ENCODE peak calls at places on chromosomes 11 and 22, in nine cellular contexts. H is pancreas; R is CD8-positive, alpha-beta T cell; C is H9; G is colonic mucosa; N is GM10248; Z is GM12864; D is psoas muscle; P is MCF 10A. X is an unnamed sample.

GRCh38 chr11:127340438-127340837 is 339.9 kb upstream of the KIRREL3 start:
- DNase-seq in C (no peak), D (no peak), Z (no peak), H (no peak), P (no peak), N (no peak), G (no peak), R (no peak), X (no peak)

GRCh38 chr11:85752890-85753581 is 57.9 kb downstream of the SYTL2 start:
- DNase-seq in N (no peak), D (no peak), P (no peak), C (no peak), Z (no peak), G (peak), R (peak), H (no peak), X (peak)

GRCh38 chr11:63866211-63866610 is 27.3 kb downstream of the MARK2 start:
- DNase-seq in C (no peak), N (peak), D (peak), R (peak), P (peak), G (peak), H (no peak), Z (peak), X (peak)

GRCh38 chr11:64286801-64287159 is 1.1 kb downstream of the GPR137 start:
- DNase-seq in N (no peak), P (no peak), H (no peak), C (no peak), R (no peak), G (no peak), D (no peak), Z (no peak), X (no peak)

GRCh38 chr11:2775626-2776350 is 76.0 kb upstream of the KCNQ1OT1 start:
- DNase-seq in C (no peak), R (no peak), P (no peak), D (peak), N (no peak), Z (no peak), G (peak), H (peak), X (no peak)

GRCh38 chr11:66545701-66546367 is at the start of gene ZDHHC24:
- DNase-seq in H (peak), D (peak), P (peak), C (peak), N (peak), R (peak), Z (peak), G (peak), X (peak)

GRCh38 chr11:111598546-111598945 is 3.7 kb upstream of the SIK2 start:
- DNase-seq in C (no peak), N (no peak), P (peak), R (no peak), H (no peak), G (no peak), Z (no peak), D (no peak), X (no peak)

GRCh38 chr11:94938399-94939055 is 34.8 kb downstream of the CWC15 start:
- DNase-seq in D (peak), G (no peak), C (no peak), H (no peak), N (no peak), R (no peak), Z (no peak), P (peak), X (no peak)

GRCh38 chr11:100674212-100674611 is 12.9 kb upstream of the ARHGAP42 start:
- DNase-seq in H (no peak), Z (no peak), D (no peak), N (no peak), C (no peak), P (no peak), R (no peak), G (no peak), X (no peak)

GRCh38 chr11:34613462-34614183 is 7.3 kb upstream of the EHF start:
- DNase-seq in N (peak), H (no peak), C (no peak), Z (peak), D (no peak), P (no peak), G (peak), R (no peak), X (peak)

GRCh38 chr11:48019230-48019584 is 38.8 kb downstream of the PTPRJ start:
- DNase-seq in H (no peak), R (no peak), C (no peak), Z (no peak), P (no peak), D (no peak), G (no peak), N (no peak), X (no peak)

GRCh38 chr22:38572065-38572464 is 2.1 kb upstream of the DMC1 start:
- DNase-seq in H (no peak), R (no peak), C (no peak), N (peak), P (peak), G (peak), D (no peak), Z (no peak), X (no peak)

GRCh38 chr11:128146926-128147605 is 440.3 kb downstream of the ETS1 start:
- DNase-seq in N (no peak), D (no peak), C (no peak), Z (no peak), P (peak), H (no peak), G (no peak), R (no peak), X (no peak)

GRCh38 chr11:87453531-87454089 is 415.9 kb downstream of the TMEM135 start:
- DNase-seq in R (no peak), Z (no peak), C (no peak), H (no peak), G (no peak), N (no peak), P (no peak), D (no peak), X (no peak)

GRCh38 chr22:45238431-45239377 is 2.0 kb downstream of the KIAA0930 start:
- DNase-seq in C (no peak), G (no peak), D (no peak), R (no peak), H (no peak), Z (no peak), P (no peak), N (no peak), X (no peak)

GRCh38 chr22:35993048-35993714 is 35.4 kb downstream of the RBFOX2 start:
- DNase-seq in G (no peak), R (no peak), N (no peak), Z (no peak), C (no peak), H (no peak), D (no peak), P (no peak), X (no peak)

GRCh38 chr11:80443177-80443576 is 1002.3 kb upstream of the TENM4 start:
- DNase-seq in D (no peak), N (no peak), H (no peak), R (no peak), P (peak), G (no peak), Z (no peak), C (no peak), X (no peak)

GRCh38 chr11:19368726-19369364 is 128.1 kb upstream of the E2F8 start:
- DNase-seq in H (no peak), D (no peak), Z (no peak), R (no peak), G (no peak), N (no peak), P (no peak), C (no peak), X (no peak)

GRCh38 chr11:75450826-75451783 is 18.1 kb upstream of the KLHL35 start:
- DNase-seq in H (peak), Z (no peak), D (no peak), P (peak), G (no peak), N (peak), C (peak), R (no peak), X (no peak)

GRCh38 chr22:41564563-41564962 is 3.8 kb downstream of the CSDC2 start:
- DNase-seq in H (no peak), N (no peak), D (no peak), C (no peak), G (no peak), Z (no peak), P (peak), R (no peak), X (no peak)

GRCh38 chr11:61904539-61905048 is 12.8 kb downstream of the RAB3IL1 start:
- DNase-seq in P (no peak), Z (no peak), N (no peak), D (no peak), C (peak), H (peak), R (no peak), G (no peak), X (no peak)

GRCh38 chr22:39556970-39557811 is 13.4 kb upstream of the CACNA1I start:
- DNase-seq in D (no peak), N (no peak), H (no peak), Z (no peak), G (no peak), P (no peak), R (peak), C (no peak), X (no peak)

GRCh38 chr22:18078329-18079041 is 695 bp downstream of the PEX26 start:
- DNase-seq in D (peak), Z (no peak), R (no peak), C (peak), P (peak), N (peak), G (peak), H (peak), X (peak)

GRCh38 chr11:115361025-115361424 is 143.2 kb downstream of the CADM1 start:
- DNase-seq in P (no peak), D (no peak), Z (no peak), G (no peak), R (no peak), H (no peak), C (no peak), N (no peak), X (no peak)

GRCh38 chr22:20438066-20438677 is 547 bp upstream of the SCARF2 start:
- DNase-seq in N (no peak), C (peak), Z (no peak), G (no peak), H (no peak), R (no peak), D (peak), P (no peak), X (no peak)

GRCh38 chr22:17369553-17370035 is 334 bp downstream of the CECR2 start:
- DNase-seq in P (no peak), C (peak), G (no peak), H (peak), N (peak), D (peak), R (no peak), Z (no peak), X (peak)

GRCh38 chr11:109267293-109268095 is 154.5 kb upstream of the C11orf87 start:
- DNase-seq in Z (no peak), R (no peak), G (no peak), H (no peak), D (no peak), P (peak), C (no peak), N (no peak), X (peak)

GRCh38 chr11:94201004-94201465 is 72.4 kb downstream of the PANX1 start:
- DNase-seq in N (no peak), G (no peak), D (no peak), C (no peak), R (no peak), Z (no peak), P (no peak), H (no peak), X (no peak)

GRCh38 chr11:119341222-119342022 is 739 bp upstream of the C1QTNF5 start:
- DNase-seq in P (no peak), N (no peak), Z (no peak), D (no peak), C (peak), G (no peak), R (no peak), H (no peak), X (no peak)

GRCh38 chr11:69130586-69131566 is 24.9 kb upstream of the SMIM38 start:
- DNase-seq in C (peak), D (no peak), G (no peak), N (no peak), P (no peak), H (no peak), Z (no peak), R (no peak), X (no peak)

GRCh38 chr22:23744001-23744400 is 6.9 kb downstream of the ZNF70 start:
- DNase-seq in R (no peak), P (no peak), C (no peak), Z (no peak), G (no peak), N (no peak), H (no peak), D (no peak), X (no peak)

GRCh38 chr11:120622189-120622912 is 110.8 kb downstream of the GRIK4 start:
- DNase-seq in C (no peak), D (peak), Z (no peak), R (no peak), P (peak), N (no peak), H (no peak), G (no peak), X (peak)

GRCh38 chr11:13035711-13036110 is 26.6 kb downstream of the RASSF10 start:
- DNase-seq in C (no peak), H (no peak), Z (no peak), R (no peak), N (no peak), P (no peak), D (no peak), G (no peak), X (no peak)

GRCh38 chr11:38460429-38460828 is 1862.4 kb upstream of the RAG2 start:
- DNase-seq in C (no peak), G (no peak), N (no peak), P (peak), R (no peak), D (no peak), Z (no peak), H (no peak), X (no peak)

GRCh38 chr11:125404136-125404810 is 91.8 kb downstream of the FEZ1 start:
- DNase-seq in P (no peak), H (no peak), Z (no peak), C (peak), N (no peak), D (peak), G (no peak), R (no peak), X (no peak)

GRCh38 chr11:12696911-12697581 is 22.8 kb downstream of the TEAD1 start:
- DNase-seq in G (no peak), C (no peak), D (no peak), Z (no peak), H (no peak), R (no peak), P (peak), N (no peak), X (no peak)

DNA sequence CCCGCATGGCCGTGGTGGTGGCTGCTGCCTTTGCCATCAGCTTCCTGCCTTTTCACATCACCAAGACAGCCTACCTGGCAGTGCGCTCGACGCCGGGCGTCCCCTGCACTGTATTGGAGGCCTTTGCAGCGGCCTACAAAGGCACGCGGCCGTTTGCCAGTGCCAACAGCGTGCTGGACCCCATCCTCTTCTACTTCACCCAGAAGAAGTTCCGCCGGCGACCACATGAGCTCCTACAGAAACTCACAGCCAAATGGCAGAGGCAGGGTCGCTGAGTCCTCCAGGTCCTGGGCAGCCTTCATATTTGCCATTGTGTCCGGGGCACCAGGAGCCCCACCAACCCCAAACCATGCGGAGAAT is 10.9 kb upstream of the ARHGEF17 start:
- DNase-seq in P (no peak), H (no peak), D (peak), G (no peak), N (no peak), Z (no peak), R (no peak), C (no peak), X (no peak)
- TF ChIP-seq CTCF in P (no peak), H (no peak), D (no peak), G (no peak), N (no peak), Z (no peak), R (no peak), C (no peak), X (no peak)

GRCh38 chr11:68113986-68114385 is 7.2 kb downstream of the CHKA start:
- DNase-seq in D (no peak), R (no peak), H (no peak), C (peak), P (no peak), G (no peak), N (no peak), Z (no peak), X (no peak)
- TF ChIP-seq CTCF in D (no peak), R (no peak), H (no peak), C (no peak), P (no peak), G (no peak), N (no peak), Z (no peak), X (no peak)

DNA sequence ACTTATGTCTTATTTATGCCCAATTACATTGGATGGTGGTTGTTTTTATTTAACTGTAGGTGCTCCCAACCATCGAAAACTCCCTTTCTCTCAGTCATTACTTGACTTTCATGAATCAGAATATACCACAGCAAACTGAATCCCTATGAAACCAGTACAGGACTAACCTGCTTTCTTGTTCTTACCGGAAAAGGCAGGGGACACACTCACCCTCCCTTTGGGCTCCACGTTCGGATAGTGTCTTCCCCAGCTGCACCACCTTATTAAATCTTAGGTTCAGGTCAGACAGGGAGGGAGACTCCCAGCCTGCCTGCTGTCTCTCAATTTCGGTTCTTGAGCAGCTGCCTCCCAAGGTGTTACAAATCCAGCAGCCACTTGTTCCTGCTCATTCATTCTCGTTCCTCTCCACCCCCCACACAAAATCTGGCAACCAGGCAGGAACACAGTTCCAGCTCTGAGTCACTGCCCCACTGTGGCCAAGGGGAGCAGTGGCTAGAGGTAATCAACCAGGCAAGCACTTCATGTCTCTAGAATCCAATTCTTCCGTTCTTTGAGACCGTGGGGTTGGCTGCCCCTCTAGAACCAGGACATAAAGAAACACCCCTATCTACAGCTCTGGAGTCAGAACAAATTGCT is 133.0 kb downstream of the PLEKHA7 start:
- DNase-seq in H (peak), C (no peak), D (peak), P (peak), N (no peak), Z (no peak), G (no peak), R (no peak), X (no peak)
- TF ChIP-seq CTCF in H (no peak), C (peak), D (peak), P (no peak), N (no peak), Z (peak), G (no peak), R (no peak), X (no peak)

GRCh38 chr11:21343204-21343603 is 673.8 kb downstream of the NELL1 start:
- DNase-seq in C (no peak), D (no peak), R (no peak), N (no peak), Z (no peak), H (no peak), G (no peak), P (no peak), X (no peak)
- TF ChIP-seq CTCF in C (no peak), D (no peak), R (no peak), N (no peak), Z (no peak), H (no peak), G (no peak), P (no peak), X (no peak)

GRCh38 chr22:46267431-46268279 is at the start of gene TTC38:
- DNase-seq in R (peak), D (peak), H (peak), C (peak), G (peak), P (peak), N (peak), Z (no peak), X (peak)

GRCh38 chr22:46263208-46263575 is at the start of gene PKDREJ:
- DNase-seq in N (no peak), G (no peak), Z (no peak), D (peak), C (peak), R (no peak), H (peak), P (no peak), X (no peak)

GRCh38 chr22:46260038-46260437 is 3.1 kb downstream of the PKDREJ start:
- DNase-seq in Z (no peak), H (no peak), G (no peak), P (no peak), D (peak), C (no peak), N (no peak), R (no peak), X (no peak)

GRCh38 chr22:46259374-46259773 is 3.8 kb downstream of the PKDREJ start:
- DNase-seq in C (no peak), P (no peak), R (no peak), Z (no peak), D (peak), G (no peak), H (no peak), N (no peak), X (no peak)

GRCh38 chr22:46262449-46263207 is 515 bp downstream of the PKDREJ start:
- DNase-seq in Z (no peak), P (no peak), N (no peak), C (peak), D (peak), H (peak), R (no peak), G (peak), X (no peak)
- TF ChIP-seq CTCF in Z (no peak), P (no peak), N (no peak), C (peak), D (peak), H (no peak), R (no peak), G (no peak), X (no peak)

GRCh38 chr11:68121067-68121899 is at the start of gene CHKA:
- DNase-seq in R (peak), H (peak), Z (peak), P (peak), C (peak), N (peak), G (peak), D (peak), X (peak)
- TF ChIP-seq CTCF in R (no peak), H (no peak), Z (no peak), P (no peak), C (no peak), N (no peak), G (no peak), D (no peak), X (no peak)

GRCh38 chr11:16976360-16976759 is 37.9 kb downstream of the PLEKHA7 start:
- DNase-seq in N (no peak), R (no peak), H (no peak), Z (no peak), P (no peak), C (no peak), D (no peak), G (no peak), X (no peak)

GRCh38 chr11:16979708-16980622 is 34.2 kb downstream of the PLEKHA7 start:
- DNase-seq in C (no peak), G (no peak), R (no peak), D (no peak), Z (no peak), H (no peak), P (no peak), N (no peak), X (no peak)

GRCh38 chr11:16977136-16978020 is 36.8 kb downstream of the PLEKHA7 start:
- DNase-seq in N (no peak), H (no peak), R (no peak), C (no peak), D (no peak), Z (no peak), G (peak), P (no peak), X (no peak)

GRCh38 chr11:16981651-16982194 is 32.5 kb downstream of the PLEKHA7 start:
- DNase-seq in G (no peak), D (no peak), P (no peak), N (no peak), H (no peak), C (peak), R (no peak), Z (no peak), X (no peak)

DNA sequence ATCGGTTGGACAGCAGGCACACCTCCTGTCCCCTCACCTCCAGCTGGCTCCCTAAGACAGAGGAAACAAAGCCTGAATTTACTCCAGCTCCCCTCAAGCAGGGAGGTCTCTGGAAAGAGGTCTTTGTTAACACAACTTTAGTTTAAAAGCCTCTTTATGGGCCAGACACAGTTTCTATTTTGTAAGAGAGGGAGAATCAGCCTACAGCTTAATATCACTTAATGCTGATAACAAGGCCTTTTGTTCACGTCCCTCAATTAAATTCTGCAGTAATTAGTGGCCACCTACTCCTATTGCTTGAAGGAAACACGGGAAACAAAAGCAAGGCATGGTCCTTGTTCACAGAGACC is 36.2 kb downstream of the PLEKHA7 start:
- DNase-seq in G (no peak), R (no peak), P (no peak), D (no peak), Z (no peak), N (no peak), H (no peak), C (no peak), X (no peak)
- TF ChIP-seq CTCF in G (no peak), R (no peak), P (no peak), D (no peak), Z (no peak), N (no peak), H (no peak), C (no peak), X (no peak)